ENCODE peak calls at places on chromosomes 3 and 15, in seven cellular contexts. O, S, T, D, H, V and Z are unnamed samples.

GRCh38 chr15:64131547-64131946 is 20.0 kb upstream of the SNX22 start:
- DNase-seq in O (no peak), S (no peak), T (no peak), D (no peak), H (no peak), V (no peak), Z (no peak)

GRCh38 chr3:86793786-86794185 is 197.2 kb downstream of the VGLL3 start:
- DNase-seq in O (no peak), S (peak; percentile 71), T (no peak), D (peak; percentile 97), H (peak; percentile 77), V (peak; percentile 92), Z (no peak)

GRCh38 chr15:33670567-33670966 is 297.7 kb upstream of the CHRM5 start:
- DNase-seq in O (no peak), S (no peak), T (no peak), D (no peak), H (no peak), V (no peak), Z (no peak)

GRCh38 chr3:67018105-67018788 is 20.1 kb downstream of the KBTBD8 start:
- DNase-seq in O (no peak), S (no peak), T (no peak), D (no peak), H (peak; percentile 60), V (peak; percentile 16), Z (no peak)

GRCh38 chr3:126730376-126730775 is 26.3 kb downstream of the CHCHD6 start:
- DNase-seq in O (no peak), S (no peak), T (no peak), D (no peak), H (no peak), V (no peak), Z (no peak)

GRCh38 chr3:126146525-126147146 is 33.8 kb downstream of the ALDH1L1 start:
- DNase-seq in O (no peak), S (no peak), T (no peak), D (no peak), H (no peak), V (no peak), Z (no peak)

GRCh38 chr3:30691249-30691880 is 85.0 kb downstream of the TGFBR2 start:
- DNase-seq in O (no peak), S (no peak), T (no peak), D (no peak), H (no peak), V (no peak), Z (no peak)

GRCh38 chr3:81270603-81271371 is 490.7 kb downstream of the GBE1 start:
- DNase-seq in O (no peak), S (no peak), T (no peak), D (no peak), H (no peak), V (no peak), Z (no peak)

GRCh38 chr3:160040181-160040580 is 51.5 kb downstream of the IL12A start:
- DNase-seq in O (no peak), S (no peak), T (no peak), D (peak; percentile 18), H (no peak), V (peak; percentile 9), Z (no peak)

GRCh38 chr3:171788546-171789351 is 21.5 kb downstream of the PLD1 start:
- DNase-seq in O (no peak), S (peak; percentile 31), T (no peak), D (peak; percentile 94), H (no peak), V (peak; percentile 89), Z (no peak)

GRCh38 chr3:118781879-118782278 is 252.8 kb downstream of the IGSF11 start:
- DNase-seq in O (no peak), S (no peak), T (no peak), D (no peak), H (no peak), V (no peak), Z (no peak)

GRCh38 chr3:40398346-40398745 is 11.4 kb downstream of the ENTPD3 start:
- DNase-seq in O (no peak), S (no peak), T (no peak), D (no peak), H (no peak), V (no peak), Z (no peak)

GRCh38 chr15:94100814-94101213 is 130.5 kb upstream of the MCTP2 start:
- DNase-seq in O (no peak), S (no peak), T (no peak), D (no peak), H (no peak), V (no peak), Z (no peak)

GRCh38 chr3:124669470-124669869 is 60.8 kb upstream of the UMPS start:
- DNase-seq in O (no peak), S (no peak), T (no peak), D (peak; percentile 89), H (no peak), V (peak; percentile 5), Z (no peak)

GRCh38 chr3:133573054-133573628 is 345 bp upstream of the CDV3 start:
- DNase-seq in O (peak; percentile 100), S (peak; percentile 100), T (peak; percentile 99), D (peak; percentile 100), H (peak; percentile 100), V (peak; percentile 100), Z (peak; percentile 100)

GRCh38 chr3:187210555-187211327 is 13.5 kb downstream of the RTP1 start:
- DNase-seq in O (no peak), S (peak; percentile 76), T (no peak), D (peak; percentile 41), H (no peak), V (no peak), Z (peak; percentile 23)

GRCh38 chr3:185403002-185403401 is 40.1 kb downstream of the MAP3K13 start:
- DNase-seq in O (no peak), S (no peak), T (no peak), D (no peak), H (no peak), V (no peak), Z (no peak)

GRCh38 chr3:39809181-39809994 is at the start of gene MYRIP:
- DNase-seq in O (peak; percentile 86), S (peak; percentile 75), T (peak; percentile 78), D (no peak), H (peak; percentile 50), V (no peak), Z (peak; percentile 73)

GRCh38 chr3:160948273-160948672 is 156.9 kb downstream of the B3GALNT1 start:
- DNase-seq in O (no peak), S (no peak), T (no peak), D (no peak), H (no peak), V (no peak), Z (no peak)

GRCh38 chr15:67107014-67107812 is 41.8 kb downstream of the SMAD3 start:
- DNase-seq in O (no peak), S (no peak), T (no peak), D (peak; percentile 100), H (peak; percentile 89), V (peak; percentile 99), Z (no peak)

GRCh38 chr15:56126409-56126808 is 117.3 kb downstream of the RFX7 start:
- DNase-seq in O (no peak), S (no peak), T (no peak), D (no peak), H (no peak), V (no peak), Z (no peak)
- H2BK5ac ChIP-seq in O (no peak overlapping the region), S (no peak overlapping the region), T (no peak overlapping the region), D (no peak overlapping the region), H (no peak overlapping the region), V (no peak overlapping the region), Z (no peak overlapping the region)

GRCh38 chr15:70410371-70410975 is 312.8 kb upstream of the TLE3 start:
- DNase-seq in O (no peak), S (no peak), T (no peak), D (no peak), H (peak; percentile 70), V (no peak), Z (no peak)
- H3K27me3 ChIP-seq in O (no peaks in the 10 kb centered on the region), S (no peaks in the 10 kb centered on the region), T (no peaks in the 10 kb centered on the region), D (peaks cover 68% of the 10 kb centered on the region), H (no peaks in the 10 kb centered on the region), V (peaks cover 94% of the 10 kb centered on the region), Z (no peaks in the 10 kb centered on the region)

GRCh38 chr15:89880727-89881126 is 13.1 kb downstream of the AP3S2 start:
- DNase-seq in O (no peak), S (no peak), T (no peak), D (no peak), H (no peak), V (no peak), Z (no peak)

GRCh38 chr15:89870688-89871288 is 23.0 kb downstream of the AP3S2 start:
- DNase-seq in O (no peak), S (no peak), T (no peak), D (no peak), H (no peak), V (no peak), Z (no peak)

GRCh38 chr15:89876736-89877135 is 17.1 kb downstream of the AP3S2 start:
- DNase-seq in O (no peak), S (no peak), T (no peak), D (no peak), H (no peak), V (no peak), Z (no peak)

GRCh38 chr15:89878323-89878722 is 15.5 kb downstream of the AP3S2 start:
- DNase-seq in O (no peak), S (no peak), T (no peak), D (no peak), H (no peak), V (no peak), Z (no peak)

DNA sequence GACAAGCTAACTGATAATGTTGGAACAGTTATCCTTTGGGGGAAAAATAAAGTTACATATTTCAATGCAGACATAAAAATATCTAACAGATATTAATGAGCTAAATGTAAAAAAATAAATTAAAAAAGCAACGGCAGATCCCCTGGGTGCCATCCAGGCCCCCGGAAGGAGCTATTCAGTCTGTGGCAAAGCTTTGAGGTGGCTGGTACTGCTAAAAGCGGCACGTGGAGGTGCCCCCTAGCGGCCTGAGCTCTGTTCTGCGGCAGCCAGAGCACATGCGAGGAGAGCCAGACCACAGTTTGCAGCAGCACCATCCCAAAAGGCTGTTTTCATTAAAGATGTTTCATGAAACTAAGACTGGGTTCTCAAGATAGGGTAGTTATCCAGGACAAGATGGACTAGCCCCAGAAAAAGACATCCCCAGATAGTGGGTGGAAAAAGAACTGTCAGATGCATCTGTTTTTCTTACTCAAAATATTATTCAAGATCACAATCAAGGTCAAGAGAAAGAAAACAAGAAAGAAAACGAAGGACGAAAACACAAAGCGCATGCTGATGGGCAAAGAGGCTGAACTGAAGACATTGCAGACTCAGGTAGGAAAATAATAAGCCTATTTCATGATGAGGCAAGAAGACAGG is 18.7 kb downstream of the AP3S2 start:
- DNase-seq in O (peak; percentile 84), S (peak; percentile 75), T (peak; percentile 88), D (peak; percentile 66), H (peak; percentile 86), V (peak; percentile 67), Z (peak; percentile 44)
- H2BK5ac ChIP-seq in O (no peak overlapping the region), S (no peak overlapping the region), T (no peak overlapping the region), D (no peak overlapping the region), H (no peak overlapping the region), V (no peak overlapping the region), Z (no peak overlapping the region)

DNA sequence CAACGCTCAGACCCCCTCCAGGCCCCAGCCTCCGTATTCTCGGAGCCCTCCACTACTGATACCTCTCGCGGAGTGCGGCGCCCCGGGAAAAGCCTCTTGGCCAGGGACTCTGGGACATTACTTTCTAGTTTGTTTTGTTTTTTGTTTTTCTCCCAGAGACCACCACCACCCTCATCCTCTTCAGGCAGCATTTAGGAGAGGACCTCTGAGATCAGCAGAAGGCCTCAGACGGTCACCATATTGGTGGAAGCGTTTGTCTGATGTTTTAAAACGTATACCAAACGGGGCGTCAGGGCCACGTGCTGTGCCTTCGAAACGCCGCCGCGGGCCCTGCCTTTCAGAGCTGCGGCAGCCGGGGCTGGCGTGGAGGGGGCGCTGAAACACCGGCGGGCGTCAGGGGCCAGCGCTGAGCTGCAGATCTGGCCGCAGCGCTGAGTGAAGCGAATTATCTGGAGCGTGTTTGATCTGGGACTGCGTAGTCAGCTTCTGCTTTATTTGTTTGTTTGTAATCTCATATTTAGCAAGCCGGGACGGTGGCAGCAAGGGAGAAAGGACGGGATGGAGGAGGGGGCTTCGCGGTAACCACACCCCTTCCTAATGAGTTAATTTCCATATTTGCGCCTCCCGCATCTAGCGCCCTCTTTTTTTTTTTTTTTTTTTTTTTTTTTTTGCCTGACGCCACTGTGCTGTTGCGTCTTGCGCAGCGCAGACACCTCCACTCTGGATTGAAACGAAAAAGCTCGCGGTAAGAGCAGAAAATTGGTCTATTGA is 14.8 kb downstream of the SOX2 start:
- DNase-seq in O (peak; percentile 81), S (peak; percentile 75), T (peak; percentile 84), D (no peak), H (no peak), V (no peak), Z (peak; percentile 80)
- H3K27me3 ChIP-seq in O (peaks cover 9% of the 10 kb centered on the region), S (peaks cover 59% of the 10 kb centered on the region), T (peaks cover 6% of the 10 kb centered on the region), D (peaks cover 52% of the 10 kb centered on the region), H (peaks cover 50% of the 10 kb centered on the region), V (peaks cover 99% of the 10 kb centered on the region), Z (no peaks in the 10 kb centered on the region)